ENCODE peak calls at places on chromosomes 12 and 14, in four cellular contexts. One of them, this sample, is unnamed.

GRCh38 chr14:32473476-32473875 is 144.4 kb downstream of the AKAP6 start:
- DNase-seq in ovary: no peak
- DNase-seq in H9: no peak
- DNase-seq in body of pancreas: peak; percentile 52
- DNase-seq in this sample: peak; percentile 58

GRCh38 chr12:88703790-88704189 is 123.5 kb upstream of the KITLG start:
- DNase-seq in ovary: no peak
- DNase-seq in H9: no peak
- DNase-seq in body of pancreas: no peak
- DNase-seq in this sample: no peak

GRCh38 chr12:131499160-131499863 is 211.6 kb upstream of the SFSWAP start:
- DNase-seq in ovary: no peak
- DNase-seq in H9: no peak
- DNase-seq in body of pancreas: no peak
- DNase-seq in this sample: no peak

GRCh38 chr12:41943671-41944070 is 201.0 kb downstream of the GXYLT1 start:
- DNase-seq in ovary: no peak
- DNase-seq in H9: no peak
- DNase-seq in body of pancreas: peak; percentile 17
- DNase-seq in this sample: no peak

GRCh38 chr12:131600160-131600532 is 110.7 kb upstream of the SFSWAP start:
- DNase-seq in ovary: no peak
- DNase-seq in H9: no peak
- DNase-seq in body of pancreas: no peak
- DNase-seq in this sample: no peak

GRCh38 chr12:114679452-114679875 is 4.5 kb downstream of the TBX3 start:
- DNase-seq in ovary: no peak
- DNase-seq in H9: peak; percentile 59
- DNase-seq in body of pancreas: no peak
- DNase-seq in this sample: peak; percentile 80

GRCh38 chr14:33943081-33943480 is 7.8 kb downstream of the EGLN3 start:
- DNase-seq in ovary: no peak
- DNase-seq in H9: no peak
- DNase-seq in body of pancreas: peak; percentile 29
- DNase-seq in this sample: no peak

GRCh38 chr12:122730215-122731014 is at the start of gene HCAR1:
- DNase-seq in ovary: peak; percentile 26
- DNase-seq in H9: no peak
- DNase-seq in body of pancreas: no peak
- DNase-seq in this sample: peak; percentile 73

GRCh38 chr12:17079251-17079909 is 473.4 kb upstream of the LMO3 start:
- DNase-seq in ovary: no peak
- DNase-seq in H9: no peak
- DNase-seq in body of pancreas: no peak
- DNase-seq in this sample: no peak
- TF ChIP-seq CTCF in ovary: no peak
- TF ChIP-seq CTCF in H9: peak; percentile 62
- TF ChIP-seq CTCF in body of pancreas: no peak
- TF ChIP-seq CTCF in this sample: peak; percentile 81

DNA sequence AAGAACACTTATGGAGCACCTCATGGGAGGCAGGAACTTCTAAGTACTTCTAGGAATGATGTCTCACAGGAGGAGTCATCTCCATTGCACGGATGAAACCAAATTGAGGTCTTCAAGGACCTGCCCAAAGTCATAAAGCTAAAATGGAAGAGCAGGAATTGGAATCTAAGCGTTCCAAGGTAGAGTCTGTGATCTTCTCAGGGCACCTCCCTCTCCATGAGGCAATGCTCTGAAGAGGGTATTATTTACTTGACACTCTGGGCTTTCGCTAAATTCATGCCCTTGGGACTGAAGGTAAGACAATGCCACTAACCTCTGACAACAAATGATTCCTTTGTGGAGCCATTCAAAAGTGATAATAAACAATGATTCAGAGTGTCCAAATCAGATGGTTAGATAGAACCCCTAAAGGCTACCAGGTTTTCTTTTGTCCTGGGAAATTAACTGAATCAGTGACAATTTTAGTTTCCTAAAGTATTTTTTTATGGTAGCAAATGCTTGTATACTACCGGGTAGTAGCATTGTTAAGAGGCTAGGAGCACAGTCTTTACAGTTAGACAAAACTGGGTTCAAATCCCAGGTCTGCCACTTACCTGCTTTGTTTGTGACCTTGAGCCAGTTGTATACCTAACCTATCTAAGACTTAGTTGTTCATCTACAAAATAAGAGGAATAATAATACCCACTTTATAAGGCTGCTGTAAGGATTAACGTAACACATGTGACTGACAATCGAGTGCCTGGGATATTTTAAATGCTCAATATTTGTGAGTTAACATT is 12.3 kb downstream of the HMGA2 start:
- DNase-seq in ovary: no peak
- DNase-seq in H9: no peak
- DNase-seq in body of pancreas: no peak
- DNase-seq in this sample: no peak
- H3K27ac ChIP-seq in ovary: no peak overlapping the region
- H3K27ac ChIP-seq in H9: no peak overlapping the region
- H3K27ac ChIP-seq in body of pancreas: no peak overlapping the region
- H3K27ac ChIP-seq in this sample: no peak overlapping the region

GRCh38 chr14:68926236-68926635 is 52.9 kb downstream of the ACTN1 start:
- DNase-seq in ovary: no peak
- DNase-seq in H9: no peak
- DNase-seq in body of pancreas: no peak
- DNase-seq in this sample: no peak
- TF ChIP-seq CTCF in ovary: no peak
- TF ChIP-seq CTCF in H9: peak; percentile 69
- TF ChIP-seq CTCF in body of pancreas: no peak
- TF ChIP-seq CTCF in this sample: peak; percentile 75

GRCh38 chr14:105647784-105648608 is 121.6 kb downstream of the TMEM121 start:
- DNase-seq in ovary: no peak
- DNase-seq in H9: no peak
- DNase-seq in body of pancreas: no peak
- DNase-seq in this sample: no peak
- H3K27ac ChIP-seq in ovary: no peak overlapping the region
- H3K27ac ChIP-seq in H9: no peak overlapping the region
- H3K27ac ChIP-seq in body of pancreas: no peak overlapping the region
- H3K27ac ChIP-seq in this sample: no peak overlapping the region

DNA sequence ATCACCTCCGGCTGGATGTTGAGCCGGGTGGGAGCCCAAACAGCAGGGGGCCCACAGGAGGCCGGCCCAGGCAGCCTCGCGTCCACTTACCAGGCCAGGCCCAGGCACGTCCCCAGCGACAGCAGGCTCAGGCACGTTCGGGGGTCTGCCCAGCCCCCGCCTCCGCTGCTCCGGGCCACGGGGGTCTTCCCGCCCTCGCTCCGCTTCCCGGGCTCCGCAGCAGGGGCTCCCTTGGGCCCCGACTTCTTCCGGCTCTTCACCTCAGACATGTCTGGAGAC is 216 bp downstream of the IKBIP start:
- DNase-seq in ovary: no peak
- DNase-seq in H9: peak; percentile 79
- DNase-seq in body of pancreas: no peak
- DNase-seq in this sample: peak; percentile 93
- TF ChIP-seq CTCF in ovary: no peak
- TF ChIP-seq CTCF in H9: no peak
- TF ChIP-seq CTCF in body of pancreas: no peak
- TF ChIP-seq CTCF in this sample: peak; percentile 25

DNA sequence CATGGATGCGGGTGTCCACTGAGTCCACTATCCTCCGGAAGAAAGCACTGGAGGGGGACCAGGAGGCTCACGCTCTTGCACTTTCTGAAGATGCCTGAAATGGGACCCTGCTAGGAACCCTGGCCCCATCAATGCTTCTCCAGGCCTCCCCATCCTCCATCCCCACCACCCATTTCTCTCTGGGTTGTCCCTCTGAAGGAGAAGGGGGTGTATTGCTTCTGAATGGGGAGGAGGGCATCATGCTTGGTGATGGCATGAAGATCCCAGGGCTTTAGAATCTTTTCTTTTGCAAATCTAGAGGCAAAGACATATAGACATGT is 681 bp upstream of the JPH4 start:
- DNase-seq in ovary: no peak
- DNase-seq in H9: no peak
- DNase-seq in body of pancreas: no peak
- DNase-seq in this sample: no peak
- H3K27ac ChIP-seq in ovary: no peak overlapping the region
- H3K27ac ChIP-seq in H9: no peak overlapping the region
- H3K27ac ChIP-seq in body of pancreas: no peak overlapping the region
- H3K27ac ChIP-seq in this sample: no peak overlapping the region

GRCh38 chr12:113263431-113263963 is 42.2 kb downstream of the TPCN1 start:
- DNase-seq in ovary: no peak
- DNase-seq in H9: no peak
- DNase-seq in body of pancreas: no peak
- DNase-seq in this sample: no peak

GRCh38 chr12:113260127-113260526 is 38.9 kb downstream of the TPCN1 start:
- DNase-seq in ovary: no peak
- DNase-seq in H9: no peak
- DNase-seq in body of pancreas: no peak
- DNase-seq in this sample: no peak

GRCh38 chr12:113261847-113262470 is 40.7 kb downstream of the TPCN1 start:
- DNase-seq in ovary: no peak
- DNase-seq in H9: no peak
- DNase-seq in body of pancreas: no peak
- DNase-seq in this sample: no peak

GRCh38 chr12:113260636-113261300 is 39.5 kb downstream of the TPCN1 start:
- DNase-seq in ovary: no peak
- DNase-seq in H9: no peak
- DNase-seq in body of pancreas: no peak
- DNase-seq in this sample: no peak

GRCh38 chr12:113262710-113263109 is 41.4 kb downstream of the TPCN1 start:
- DNase-seq in ovary: peak; percentile 44
- DNase-seq in H9: no peak
- DNase-seq in body of pancreas: peak; percentile 56
- DNase-seq in this sample: no peak
- TF ChIP-seq CTCF in ovary: no peak
- TF ChIP-seq CTCF in H9: no peak
- TF ChIP-seq CTCF in body of pancreas: no peak
- TF ChIP-seq CTCF in this sample: no peak

DNA sequence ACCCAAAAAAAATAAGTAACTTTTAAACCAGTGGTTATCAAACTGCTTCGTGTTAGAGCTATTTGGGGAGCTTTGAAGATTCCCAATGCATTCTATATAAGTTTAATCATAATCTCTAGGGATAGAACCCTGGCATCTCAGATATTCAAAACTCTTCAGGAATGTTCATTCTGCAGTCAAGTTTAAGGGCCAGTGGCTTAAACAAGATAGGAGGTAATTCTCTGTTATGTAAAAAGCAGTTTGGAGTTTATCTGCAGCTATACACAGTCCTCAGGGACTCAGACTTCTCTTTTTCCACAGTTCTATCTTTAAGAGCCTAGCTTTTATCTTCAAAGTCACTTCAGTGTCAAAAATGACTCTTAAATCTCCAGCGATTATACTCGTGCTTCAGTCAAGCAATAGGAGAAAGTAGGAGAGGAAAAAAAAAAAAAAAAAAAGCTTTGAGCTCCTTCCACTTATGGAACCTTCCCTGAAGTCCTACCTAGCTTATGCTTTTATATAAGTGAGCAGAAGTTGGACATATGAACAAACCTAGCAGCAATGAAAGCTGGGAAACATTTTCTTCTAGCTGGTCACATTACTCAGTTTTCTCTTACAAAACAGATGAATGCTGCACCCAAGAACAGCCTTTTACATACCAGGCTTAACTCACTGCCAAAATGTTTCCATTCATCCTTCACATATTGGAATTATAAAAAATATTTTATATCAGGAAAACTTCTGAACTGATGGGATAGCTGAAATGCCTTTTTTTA is 302.8 kb downstream of the FSCB start:
- DNase-seq in ovary: no peak
- DNase-seq in H9: no peak
- DNase-seq in body of pancreas: no peak
- DNase-seq in this sample: no peak
- H3K27ac ChIP-seq in ovary: no peak overlapping the region
- H3K27ac ChIP-seq in H9: no peak overlapping the region
- H3K27ac ChIP-seq in body of pancreas: no peak overlapping the region
- H3K27ac ChIP-seq in this sample: no peak overlapping the region

GRCh38 chr12:54689984-54690383 is 41.8 kb upstream of the DCD start:
- DNase-seq in ovary: no peak
- DNase-seq in H9: peak; percentile 79
- DNase-seq in body of pancreas: no peak
- DNase-seq in this sample: peak; percentile 84
- TF ChIP-seq CTCF in ovary: no peak
- TF ChIP-seq CTCF in H9: peak; percentile 70
- TF ChIP-seq CTCF in body of pancreas: no peak
- TF ChIP-seq CTCF in this sample: peak; percentile 78